ENCODE peak calls at places on chromosome 3, in five cellular contexts. One of them, this sample, is unnamed.

GRCh38 chr3:52257911-52258310 is 12.4 kb downstream of the PPM1M start:
- DNase-seq in body of pancreas: no peak
- DNase-seq in spleen: no peak
- DNase-seq in GM23338: no peak
- DNase-seq in A673: no peak
- DNase-seq in this sample: no peak

GRCh38 chr3:114221165-114221880 is 16.1 kb downstream of the ZNF80 start:
- DNase-seq in GM23338: no peak
- DNase-seq in spleen: no peak
- DNase-seq in A673: no peak
- DNase-seq in body of pancreas: no peak
- DNase-seq in this sample: no peak

GRCh38 chr3:153166206-153166605 is 4.2 kb downstream of the RAP2B start:
- DNase-seq in body of pancreas: no peak
- DNase-seq in A673: no peak
- DNase-seq in GM23338: no peak
- DNase-seq in spleen: no peak
- DNase-seq in this sample: no peak

GRCh38 chr3:131277836-131278497 is 103.6 kb upstream of the NUDT16 start:
- DNase-seq in spleen: no peak
- DNase-seq in body of pancreas: no peak
- DNase-seq in GM23338: no peak
- DNase-seq in A673: peak; percentile 19
- DNase-seq in this sample: no peak

GRCh38 chr3:197558000-197558399 is 2.2 kb upstream of the BDH1 start:
- DNase-seq in A673: no peak
- DNase-seq in spleen: no peak
- DNase-seq in body of pancreas: no peak
- DNase-seq in GM23338: no peak
- DNase-seq in this sample: no peak

GRCh38 chr3:56801597-56802410 is at the start of gene ARHGEF3:
- DNase-seq in body of pancreas: peak; percentile 87
- DNase-seq in spleen: peak; percentile 98
- DNase-seq in A673: peak; percentile 69
- DNase-seq in GM23338: peak; percentile 95
- DNase-seq in this sample: peak; percentile 26

GRCh38 chr3:1808590-1808989 is 290.1 kb upstream of the CNTN4 start:
- DNase-seq in body of pancreas: no peak
- DNase-seq in spleen: no peak
- DNase-seq in GM23338: no peak
- DNase-seq in A673: no peak
- DNase-seq in this sample: no peak

GRCh38 chr3:108448593-108448992 is 61.8 kb downstream of the MYH15 start:
- DNase-seq in body of pancreas: no peak
- DNase-seq in A673: no peak
- DNase-seq in spleen: no peak
- DNase-seq in GM23338: no peak
- DNase-seq in this sample: no peak

GRCh38 chr3:87287025-87287424 is 10.6 kb upstream of the POU1F1 start:
- DNase-seq in body of pancreas: no peak
- DNase-seq in spleen: no peak
- DNase-seq in A673: no peak
- DNase-seq in GM23338: no peak
- DNase-seq in this sample: peak; percentile 69

GRCh38 chr3:157700405-157700804 is 197.2 kb upstream of the VEPH1 start:
- DNase-seq in GM23338: peak; percentile 40
- DNase-seq in A673: peak; percentile 20
- DNase-seq in body of pancreas: no peak
- DNase-seq in spleen: no peak
- DNase-seq in this sample: no peak

GRCh38 chr3:134013280-134013679 is 16.4 kb downstream of the SLCO2A1 start:
- DNase-seq in A673: no peak
- DNase-seq in spleen: no peak
- DNase-seq in GM23338: no peak
- DNase-seq in body of pancreas: no peak
- DNase-seq in this sample: no peak

GRCh38 chr3:82030932-82031331 is 269.5 kb upstream of the GBE1 start:
- DNase-seq in GM23338: no peak
- DNase-seq in spleen: no peak
- DNase-seq in A673: no peak
- DNase-seq in body of pancreas: no peak
- DNase-seq in this sample: no peak

GRCh38 chr3:192843742-192844350 is 73.8 kb downstream of the MB21D2 start:
- DNase-seq in GM23338: no peak
- DNase-seq in spleen: no peak
- DNase-seq in body of pancreas: no peak
- DNase-seq in A673: no peak
- DNase-seq in this sample: no peak

GRCh38 chr3:98602078-98602678 is 8.8 kb upstream of the CPOX start:
- DNase-seq in body of pancreas: peak; percentile 51
- DNase-seq in spleen: no peak
- DNase-seq in A673: peak; percentile 77
- DNase-seq in GM23338: peak; percentile 74
- DNase-seq in this sample: peak; percentile 22

GRCh38 chr3:38648659-38649499 is 608 bp downstream of the SCN5A start:
- DNase-seq in A673: no peak
- DNase-seq in GM23338: peak; percentile 62
- DNase-seq in spleen: no peak
- DNase-seq in body of pancreas: no peak
- DNase-seq in this sample: no peak

GRCh38 chr3:63324621-63325020 is 46.5 kb downstream of the SYNPR start:
- DNase-seq in body of pancreas: no peak
- DNase-seq in spleen: no peak
- DNase-seq in GM23338: no peak
- DNase-seq in A673: no peak
- DNase-seq in this sample: no peak

GRCh38 chr3:121111914-121112612 is 204.1 kb downstream of the STXBP5L start:
- DNase-seq in GM23338: peak; percentile 86
- DNase-seq in spleen: peak; percentile 46
- DNase-seq in A673: peak; percentile 17
- DNase-seq in body of pancreas: no peak
- DNase-seq in this sample: no peak

GRCh38 chr3:75232216-75232615 is 431.9 kb upstream of the FRG2C start:
- DNase-seq in A673: no peak
- DNase-seq in spleen: no peak
- DNase-seq in GM23338: no peak
- DNase-seq in body of pancreas: no peak
- DNase-seq in this sample: no peak

GRCh38 chr3:99909714-99910508 is 92.2 kb downstream of the CMSS1 start:
- DNase-seq in GM23338: no peak
- DNase-seq in spleen: no peak
- DNase-seq in A673: no peak
- DNase-seq in body of pancreas: peak; percentile 31
- DNase-seq in this sample: no peak

GRCh38 chr3:42314411-42314810 is 48.4 kb upstream of the CCK start:
- DNase-seq in body of pancreas: no peak
- DNase-seq in A673: peak; percentile 0
- DNase-seq in GM23338: peak; percentile 58
- DNase-seq in spleen: no peak
- DNase-seq in this sample: no peak

GRCh38 chr3:167113466-167113865 is 266.6 kb downstream of the ZBBX start:
- DNase-seq in GM23338: no peak
- DNase-seq in A673: no peak
- DNase-seq in body of pancreas: no peak
- DNase-seq in spleen: no peak
- DNase-seq in this sample: no peak

GRCh38 chr3:21979706-21980105 is 228.7 kb upstream of the ZNF385D start:
- DNase-seq in GM23338: no peak
- DNase-seq in body of pancreas: no peak
- DNase-seq in spleen: no peak
- DNase-seq in A673: no peak
- DNase-seq in this sample: peak; percentile 31

GRCh38 chr3:102037209-102037608 is 187.9 kb downstream of the NFKBIZ start:
- DNase-seq in GM23338: peak; percentile 4
- DNase-seq in A673: no peak
- DNase-seq in spleen: no peak
- DNase-seq in body of pancreas: no peak
- DNase-seq in this sample: no peak

GRCh38 chr3:76345878-76346277 is 560.5 kb upstream of the ZNF717 start:
- DNase-seq in A673: no peak
- DNase-seq in spleen: no peak
- DNase-seq in GM23338: peak; percentile 32
- DNase-seq in body of pancreas: no peak
- DNase-seq in this sample: no peak

GRCh38 chr3:27134165-27134796 is 234.9 kb downstream of the NEK10 start:
- DNase-seq in A673: peak; percentile 72
- DNase-seq in spleen: peak; percentile 84
- DNase-seq in GM23338: peak; percentile 79
- DNase-seq in body of pancreas: peak; percentile 66
- DNase-seq in this sample: no peak

GRCh38 chr3:128805771-128806170 is 73.6 kb upstream of the ACAD9 start:
- DNase-seq in GM23338: no peak
- DNase-seq in body of pancreas: no peak
- DNase-seq in A673: no peak
- DNase-seq in spleen: no peak
- DNase-seq in this sample: no peak
- H3K27ac ChIP-seq in GM23338: peak overlapping the region; percentile 32
- H3K27ac ChIP-seq in body of pancreas: no peak overlapping the region
- H3K27ac ChIP-seq in A673: no peak overlapping the region
- H3K27ac ChIP-seq in spleen: peak overlapping the region; percentile 55
- H3K27ac ChIP-seq in this sample: peak overlapping the region; percentile 48

GRCh38 chr3:187698499-187699399 is 3.6 kb downstream of the RTP2 start:
- DNase-seq in GM23338: no peak
- DNase-seq in spleen: no peak
- DNase-seq in body of pancreas: no peak
- DNase-seq in A673: no peak
- DNase-seq in this sample: no peak

GRCh38 chr3:187706966-187707365 is 4.6 kb upstream of the RTP2 start:
- DNase-seq in body of pancreas: peak; percentile 39
- DNase-seq in GM23338: no peak
- DNase-seq in A673: peak; percentile 33
- DNase-seq in spleen: no peak
- DNase-seq in this sample: no peak

GRCh38 chr3:187700249-187700648 is 2.1 kb downstream of the RTP2 start:
- DNase-seq in spleen: no peak
- DNase-seq in GM23338: no peak
- DNase-seq in A673: no peak
- DNase-seq in body of pancreas: no peak
- DNase-seq in this sample: no peak

GRCh38 chr3:187705164-187705563 is 2.8 kb upstream of the RTP2 start:
- DNase-seq in A673: no peak
- DNase-seq in spleen: no peak
- DNase-seq in GM23338: no peak
- DNase-seq in body of pancreas: no peak
- DNase-seq in this sample: no peak

DNA sequence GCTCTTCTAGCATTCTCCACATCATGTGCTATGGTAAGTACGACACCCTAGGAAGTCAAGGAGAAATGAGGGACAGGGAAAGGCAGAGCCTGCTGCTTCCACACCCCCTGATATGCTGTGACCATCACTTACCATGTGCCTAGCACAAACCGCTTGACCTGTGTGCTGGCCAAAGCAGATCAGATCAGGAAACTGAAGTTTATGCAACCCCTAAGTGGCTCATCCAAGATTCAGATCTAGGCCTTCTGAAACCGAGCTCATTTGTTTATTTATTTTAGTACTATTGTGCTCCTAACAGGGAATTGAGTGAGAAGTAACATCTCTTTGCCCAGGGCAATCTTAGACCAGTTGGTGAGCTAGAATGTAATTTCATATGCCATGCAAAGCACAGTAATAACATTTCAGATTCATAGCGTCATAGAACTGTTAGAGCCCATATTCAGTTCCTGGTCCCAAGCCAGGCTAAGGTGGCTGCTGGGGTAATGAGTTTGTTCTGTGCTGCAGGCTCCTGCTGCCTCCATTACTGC is at the start of gene RTP2:
- DNase-seq in body of pancreas: no peak
- DNase-seq in GM23338: no peak
- DNase-seq in A673: no peak
- DNase-seq in spleen: no peak
- DNase-seq in this sample: no peak
- H3K27ac ChIP-seq in body of pancreas: no peak within 1 kb of the TSS
- H3K27ac ChIP-seq in GM23338: no peak within 1 kb of the TSS
- H3K27ac ChIP-seq in A673: no peak within 1 kb of the TSS
- H3K27ac ChIP-seq in spleen: no peak within 1 kb of the TSS
- H3K27ac ChIP-seq in this sample: no peak within 1 kb of the TSS

GRCh38 chr3:127823590-127823857 is 1.2 kb upstream of the MGLL start:
- DNase-seq in GM23338: no peak
- DNase-seq in spleen: no peak
- DNase-seq in A673: no peak
- DNase-seq in body of pancreas: no peak
- DNase-seq in this sample: no peak
- H3K27ac ChIP-seq in GM23338: no peak overlapping the region
- H3K27ac ChIP-seq in spleen: no peak overlapping the region
- H3K27ac ChIP-seq in A673: no peak overlapping the region
- H3K27ac ChIP-seq in body of pancreas: no peak overlapping the region
- H3K27ac ChIP-seq in this sample: peak overlapping the region; percentile 91

GRCh38 chr3:37608061-37608702 is 253.5 kb upstream of the CTDSPL start:
- DNase-seq in A673: no peak
- DNase-seq in spleen: no peak
- DNase-seq in GM23338: no peak
- DNase-seq in body of pancreas: no peak
- DNase-seq in this sample: peak; percentile 55
- H3K27ac ChIP-seq in A673: no peak overlapping the region
- H3K27ac ChIP-seq in spleen: no peak overlapping the region
- H3K27ac ChIP-seq in GM23338: no peak overlapping the region
- H3K27ac ChIP-seq in body of pancreas: no peak overlapping the region
- H3K27ac ChIP-seq in this sample: no peak overlapping the region

GRCh38 chr3:124200336-124200901 is 208.5 kb upstream of the ROPN1 start:
- DNase-seq in spleen: no peak
- DNase-seq in body of pancreas: no peak
- DNase-seq in A673: peak; percentile 3
- DNase-seq in GM23338: no peak
- DNase-seq in this sample: no peak

GRCh38 chr3:124202754-124203153 is 210.8 kb upstream of the ROPN1 start:
- DNase-seq in A673: no peak
- DNase-seq in body of pancreas: peak; percentile 23
- DNase-seq in spleen: no peak
- DNase-seq in GM23338: no peak
- DNase-seq in this sample: no peak

GRCh38 chr3:124203292-124203691 is 211.4 kb upstream of the ROPN1 start:
- DNase-seq in body of pancreas: no peak
- DNase-seq in A673: no peak
- DNase-seq in GM23338: no peak
- DNase-seq in spleen: no peak
- DNase-seq in this sample: no peak

GRCh38 chr3:124206225-124206624 is 214.3 kb upstream of the ROPN1 start:
- DNase-seq in spleen: no peak
- DNase-seq in body of pancreas: no peak
- DNase-seq in A673: no peak
- DNase-seq in GM23338: no peak
- DNase-seq in this sample: no peak

GRCh38 chr3:124201786-124202185 is 209.9 kb upstream of the ROPN1 start:
- DNase-seq in spleen: no peak
- DNase-seq in GM23338: no peak
- DNase-seq in A673: no peak
- DNase-seq in body of pancreas: no peak
- DNase-seq in this sample: no peak
- H3K27ac ChIP-seq in spleen: no peak overlapping the region
- H3K27ac ChIP-seq in GM23338: no peak overlapping the region
- H3K27ac ChIP-seq in A673: no peak overlapping the region
- H3K27ac ChIP-seq in body of pancreas: no peak overlapping the region
- H3K27ac ChIP-seq in this sample: no peak overlapping the region

This sample was measured in epithelial cell of prostate.